ENCODE peak calls at places on chromosomes 16 and 17, in five cellular contexts. N, H, C, I and B are unnamed samples.

GRCh38 chr16:1633310-1633709 is 21.1 kb downstream of the CRAMP1 start:
- DNase-seq in C (no peak), N (no peak), I (no peak), H (no peak), B (no peak)

GRCh38 chr17:79646721-79647455 is 36.0 kb upstream of the RBFOX3 start:
- DNase-seq in C (peak; percentile 22), N (no peak), H (peak; percentile 3), I (peak; percentile 17), B (no peak)

GRCh38 chr17:3935825-3936355 is 19.6 kb upstream of the P2RX1 start:
- DNase-seq in C (no peak), H (no peak), N (no peak), I (no peak), B (no peak)

GRCh38 chr17:27982688-27983087 is 59.8 kb upstream of the NLK start:
- DNase-seq in N (no peak), I (no peak), C (no peak), H (no peak), B (no peak)

GRCh38 chr17:77203436-77203835 is 62.7 kb downstream of the SEC14L1 start:
- DNase-seq in H (no peak), I (peak; percentile 39), C (no peak), N (no peak), B (no peak)

GRCh38 chr16:87324411-87325275 is 7.5 kb upstream of the C16orf95 start:
- DNase-seq in I (no peak), H (peak; percentile 33), N (no peak), C (no peak), B (peak; percentile 72)

GRCh38 chr17:7626956-7627249 is 718 bp downstream of the SAT2 start:
- DNase-seq in H (no peak), N (no peak), I (no peak), C (no peak), B (no peak)

GRCh38 chr16:66695935-66696668 is 441 bp downstream of the CMTM4 start:
- DNase-seq in I (peak; percentile 69), N (peak; percentile 77), H (peak; percentile 37), C (peak; percentile 73), B (peak; percentile 88)

GRCh38 chr16:4416200-4417032 is at the start of gene CORO7:
- DNase-seq in H (peak; percentile 95), C (peak; percentile 98), I (peak; percentile 98), N (peak; percentile 98), B (peak; percentile 99)

GRCh38 chr16:56871172-56871593 is 6.2 kb downstream of the SLC12A3 start:
- DNase-seq in C (peak; percentile 46), I (no peak), H (no peak), N (no peak), B (no peak)

GRCh38 chr17:42783778-42784138 is 3.3 kb downstream of the WNK4 start:
- DNase-seq in N (no peak), H (no peak), I (no peak), C (no peak), B (peak; percentile 65)

GRCh38 chr17:10557422-10557821 is 8.0 kb upstream of the MYH2 start:
- DNase-seq in C (no peak), I (no peak), H (no peak), N (no peak), B (no peak)
- H3K4me3 ChIP-seq in C (no peak overlapping the region), I (no peak overlapping the region), H (no peak overlapping the region), N (no peak overlapping the region), B (no peak overlapping the region)

GRCh38 chr16:88747588-88748301 is 37.3 kb downstream of the PIEZO1 start:
- DNase-seq in I (no peak), N (no peak), C (peak; percentile 36), H (no peak), B (no peak)
- TF ChIP-seq CTCF in I (no peak), N (peak; percentile 18), C (no peak), H (no peak), B (no peak)

DNA sequence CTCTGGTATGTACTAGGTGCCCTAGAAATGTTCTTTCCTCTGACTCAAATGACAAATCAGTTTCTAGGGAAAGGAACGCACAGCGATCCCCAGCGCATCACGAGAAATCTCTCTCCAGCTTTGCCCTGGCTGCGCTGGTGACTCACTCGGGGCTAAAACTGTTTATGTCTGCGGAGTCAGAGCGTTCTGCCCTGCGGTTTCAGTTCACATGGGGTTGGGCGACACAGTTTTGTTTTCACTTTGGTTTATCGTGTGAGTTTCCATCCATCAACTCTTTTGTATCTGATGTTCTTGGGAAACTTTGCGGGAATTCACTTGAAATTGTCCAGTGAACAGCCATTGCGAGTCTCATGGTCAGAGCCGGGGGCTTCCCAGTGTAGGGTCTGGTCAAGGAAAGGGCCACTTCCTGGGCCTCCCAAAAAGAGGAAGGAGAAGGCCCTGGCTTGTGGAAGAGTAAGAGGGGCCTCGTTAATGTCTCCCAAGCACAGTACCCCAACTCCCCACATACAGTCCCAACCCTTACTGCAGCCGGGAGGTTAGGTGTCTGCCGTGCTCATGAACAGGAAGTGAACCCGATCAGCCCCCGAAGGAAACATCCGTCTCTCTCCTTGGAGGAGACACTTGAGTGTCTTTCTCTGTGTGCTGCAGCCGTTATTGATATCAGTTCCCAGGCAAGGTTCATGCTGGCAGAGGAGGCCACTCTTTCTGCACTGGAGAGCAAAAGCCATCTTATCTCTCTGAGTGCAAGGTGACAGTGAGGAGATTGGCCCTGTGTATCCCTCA is 643.2 kb downstream of the WWOX start:
- DNase-seq in N (peak; percentile 51), C (peak; percentile 42), H (no peak), I (peak; percentile 68), B (no peak)
- H3K4me3 ChIP-seq in N (peak overlapping the region; percentile 37), C (no peak overlapping the region), H (no peak overlapping the region), I (no peak overlapping the region), B (no peak overlapping the region)

GRCh38 chr17:58956997-58957724 is 149.5 kb downstream of the TRIM37 start:
- DNase-seq in I (no peak), C (no peak), H (no peak), N (no peak), B (no peak)

GRCh38 chr17:58965221-58965620 is 141.5 kb downstream of the TRIM37 start:
- DNase-seq in C (no peak), H (no peak), I (no peak), N (no peak), B (no peak)

GRCh38 chr17:58960068-58960467 is 146.6 kb downstream of the TRIM37 start:
- DNase-seq in C (no peak), N (no peak), I (no peak), H (no peak), B (no peak)
- TF ChIP-seq CTCF in C (no peak), N (peak; percentile 18), I (peak; percentile 15), H (no peak), B (peak; percentile 19)

GRCh38 chr17:47732399-47733046 is 513 bp upstream of the TBX21 start:
- DNase-seq in C (no peak), I (peak; percentile 11), N (no peak), H (no peak), B (no peak)
- H3K4me3 ChIP-seq in C (peak overlapping the region; percentile 52), I (no peak overlapping the region), N (peak overlapping the region; percentile 48), H (no peak overlapping the region), B (no peak overlapping the region)

DNA sequence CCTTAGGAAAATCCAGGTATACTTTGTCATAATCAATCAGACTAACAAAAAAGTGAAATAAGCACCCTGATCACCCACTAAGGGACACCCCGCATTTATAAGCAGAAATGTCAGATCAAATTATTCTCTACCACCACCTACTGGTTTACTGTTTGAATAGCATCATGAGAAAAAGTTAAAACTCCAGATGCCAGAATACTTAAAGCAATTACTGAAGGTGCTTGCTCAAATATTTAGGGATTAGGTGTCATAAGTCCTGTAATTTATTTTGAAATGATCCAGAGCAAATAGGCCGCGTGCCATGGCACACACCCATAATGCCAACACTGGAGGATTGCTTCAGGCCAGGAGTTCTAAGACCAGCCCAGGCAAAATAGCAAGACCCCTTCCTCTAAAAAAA is 2.3 kb downstream of the TOP2A start:
- DNase-seq in H (no peak), I (no peak), N (no peak), C (no peak), B (no peak)
- TF ChIP-seq CTCF in H (peak; percentile 60), I (peak; percentile 58), N (peak; percentile 74), C (peak; percentile 33), B (peak; percentile 44)

GRCh38 chr16:79595916-79596450 is 4.6 kb downstream of the MAF start:
- DNase-seq in C (no peak), I (no peak), H (no peak), N (no peak), B (no peak)
- H3K4me3 ChIP-seq in C (peak overlapping the region; percentile 89), I (peak overlapping the region; percentile 63), H (peak overlapping the region; percentile 82), N (peak overlapping the region; percentile 73), B (peak overlapping the region; percentile 97)

GRCh38 chr16:67834242-67834614 is 7.9 kb upstream of the THAP11 start:
- DNase-seq in I (no peak), N (no peak), H (no peak), C (no peak), B (no peak)
- TF ChIP-seq CTCF in I (no peak), N (no peak), H (no peak), C (no peak), B (no peak)

GRCh38 chr16:46975165-46975564 is 1.7 kb upstream of the DNAJA2 start:
- DNase-seq in N (no peak), C (no peak), H (no peak), I (no peak), B (no peak)

GRCh38 chr16:46973457-46974324 is at the start of gene DNAJA2:
- DNase-seq in H (peak; percentile 91), C (peak; percentile 93), I (peak; percentile 95), N (peak; percentile 95), B (peak; percentile 97)

GRCh38 chr16:46972971-46973456 is 460 bp downstream of the DNAJA2 start:
- DNase-seq in H (peak; percentile 29), I (peak; percentile 67), C (peak; percentile 50), N (peak; percentile 68), B (peak; percentile 84)

GRCh38 chr16:46975908-46976470 is 2.5 kb upstream of the DNAJA2 start:
- DNase-seq in C (no peak), I (no peak), N (no peak), H (no peak), B (no peak)

DNA sequence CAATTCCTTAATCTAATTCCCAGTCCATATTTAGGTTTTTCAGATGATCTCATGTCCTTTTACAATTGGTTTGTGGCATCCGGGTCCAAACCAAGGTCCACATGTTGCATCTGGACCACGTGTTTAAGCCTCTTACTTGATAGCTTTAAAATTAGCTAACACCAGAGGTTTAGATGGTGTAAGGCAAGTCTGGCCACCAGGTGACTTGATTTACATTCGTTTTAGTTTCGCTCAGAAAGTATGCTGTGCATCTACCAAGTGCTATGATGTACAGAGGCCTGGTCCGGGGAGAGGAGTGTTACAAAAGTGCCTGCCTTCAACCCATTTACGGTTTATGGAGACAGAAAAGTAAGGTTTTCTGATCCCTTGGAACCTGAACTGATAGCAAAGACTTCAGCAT is 878 bp upstream of the DNAJA2 start:
- DNase-seq in C (no peak), H (no peak), N (no peak), I (no peak), B (no peak)
- H3K4me3 ChIP-seq in C (peak overlapping the region; percentile 71), H (peak overlapping the region; percentile 58), N (peak overlapping the region; percentile 90), I (peak overlapping the region; percentile 81), B (peak overlapping the region; percentile 76)